ENCODE peak calls at places on chromosome 17, in seven cellular contexts. Y is fibroblast of the conjunctiva, Z is cardiac muscle cell, E is kidney, K is mucosa of gallbladder, R is colonic mucosa, O is left ventricle myocardium inferior. C is an unnamed sample.
A peak's percentile ranks its signal among the peaks of the same experiment; 100 is the strongest.

GRCh38 chr17:48612854-48613691 is 2.0 kb downstream of the HOXB8 start:
- DNase-seq in E (peak; percentile 78), Z (no peak), K (no peak), Y (no peak), R (no peak), O (no peak), C (no peak)

GRCh38 chr17:4032738-4033137 is 68.5 kb upstream of the ATP2A3 start:
- DNase-seq in R (no peak), O (no peak), Y (no peak), K (no peak), Z (no peak), E (no peak), C (no peak)

GRCh38 chr17:32527146-32527545 is 40.4 kb downstream of the CDK5R1 start:
- DNase-seq in R (no peak), K (no peak), O (no peak), Y (no peak), E (no peak), Z (no peak), C (no peak)

GRCh38 chr17:364308-364707 is 11.7 kb upstream of the RPH3AL start:
- DNase-seq in O (no peak), E (no peak), Z (no peak), K (no peak), R (no peak), Y (no peak), C (no peak)

GRCh38 chr17:2388705-2389099 is 12.2 kb downstream of the MNT start:
- DNase-seq in Z (no peak), K (no peak), R (no peak), O (no peak), E (peak; percentile 71), Y (no peak), C (no peak)

GRCh38 chr17:78661092-78661770 is 84.0 kb upstream of the DNAH17 start:
- DNase-seq in K (no peak), Z (no peak), E (no peak), O (no peak), Y (no peak), R (no peak), C (peak; percentile 18)

GRCh38 chr17:37607637-37608368 is 1.4 kb downstream of the SYNRG start:
- DNase-seq in R (no peak), K (no peak), E (no peak), Y (no peak), O (no peak), Z (no peak), C (peak; percentile 19)

GRCh38 chr17:17073006-17073626 is 30.9 kb downstream of the MPRIP start:
- DNase-seq in Z (no peak), Y (no peak), R (no peak), O (no peak), K (no peak), E (peak; percentile 40), C (no peak)

GRCh38 chr17:62164712-62165377 is 99.8 kb upstream of the MED13 start:
- DNase-seq in Z (no peak), O (no peak), Y (no peak), R (no peak), K (no peak), E (no peak), C (no peak)

GRCh38 chr17:45924332-45924820 is 30.0 kb downstream of the MAPT start:
- DNase-seq in Z (peak; percentile 31), E (no peak), O (no peak), R (no peak), Y (no peak), K (no peak), C (no peak)

C was measured in mucosa of descending colon.